ENCODE peak calls at places on chromosomes 4 and X, in four cellular contexts. E, P, S and I are unnamed samples.

GRCh38 chr4:153310793-153311192 is 33.7 kb upstream of the MND1 start:
- DNase-seq in E (no peak), P (no peak), S (no peak), I (no peak)

GRCh38 chr4:98670186-98670585 is 11.8 kb upstream of the TSPAN5 start:
- DNase-seq in E (no peak), P (no peak), S (no peak), I (no peak)

GRCh38 chr4:15740764-15741404 is 37.2 kb upstream of the CD38 start:
- DNase-seq in E (no peak), P (no peak), S (no peak), I (no peak)

GRCh38 chr4:10587697-10588096 is 96.9 kb downstream of the CLNK start:
- DNase-seq in E (no peak), P (no peak), S (no peak), I (no peak)

GRCh38 chr4:108060164-108060563 is 70.5 kb downstream of the HADH start:
- DNase-seq in E (no peak), P (peak), S (no peak), I (no peak)

GRCh38 chr4:10625130-10625529 is 59.4 kb downstream of the CLNK start:
- DNase-seq in E (no peak), P (no peak), S (no peak), I (no peak)

GRCh38 chrX:54386314-54386713 is 28.5 kb upstream of the WNK3 start:
- DNase-seq in E (no peak), P (peak), S (no peak), I (no peak)

GRCh38 chr4:108172780-108173598 is 4.3 kb upstream of the LEF1 start:
- DNase-seq in E (peak), P (no peak), S (no peak), I (peak)

GRCh38 chrX:41121766-41122165 is 36.5 kb downstream of the USP9X start:
- DNase-seq in E (no peak), P (no peak), S (no peak), I (no peak)

GRCh38 chrX:30643313-30643821 is 9.9 kb upstream of the GK start:
- DNase-seq in E (no peak), P (peak), S (no peak), I (no peak)

GRCh38 chr4:84920591-84920990 is 45.9 kb downstream of the WDFY3 start:
- DNase-seq in E (no peak), P (peak), S (no peak), I (no peak)

GRCh38 chr4:88006956-88007303 is 505 bp upstream of the PKD2 start:
- DNase-seq in E (no peak), P (no peak), S (no peak), I (no peak)

GRCh38 chrX:55312655-55313054 is 47.9 kb upstream of the PAGE3 start:
- DNase-seq in E (no peak), P (no peak), S (no peak), I (no peak)

GRCh38 chrX:119692241-119693031 is 532 bp downstream of the SEPTIN6 start:
- DNase-seq in E (peak), P (peak), S (no peak), I (no peak)

GRCh38 chrX:16807548-16807947 is 21.3 kb downstream of the TXLNG start:
- DNase-seq in E (no peak), P (peak), S (no peak), I (no peak)

GRCh38 chr4:141860974-141861373 is 224.6 kb downstream of the IL15 start:
- DNase-seq in E (no peak), P (no peak), S (no peak), I (no peak)

GRCh38 chrX:39946822-39947221 is 150.9 kb downstream of the BCOR start:
- DNase-seq in E (no peak), P (peak), S (no peak), I (no peak)

GRCh38 chrX:133444952-133445831 is 29.9 kb upstream of the GPC4 start:
- DNase-seq in E (no peak), P (no peak), S (no peak), I (no peak)

GRCh38 chr4:141898336-141898735 is 262.0 kb downstream of the IL15 start:
- DNase-seq in E (no peak), P (no peak), S (no peak), I (no peak)

GRCh38 chr4:113116414-113117345 is 67.2 kb downstream of the ANK2 start:
- DNase-seq in E (no peak), P (no peak), S (no peak), I (no peak)

GRCh38 chr4:57403591-57403990 is 293.4 kb upstream of the IGFBP7 start:
- DNase-seq in E (no peak), P (no peak), S (no peak), I (no peak)

GRCh38 chr4:188107931-188108843 is 1.2 kb downstream of the TRIML2 start:
- DNase-seq in E (no peak), P (peak), S (no peak), I (peak)

GRCh38 chrX:8726031-8726652 is 5.8 kb downstream of the ANOS1 start:
- DNase-seq in E (no peak), P (no peak), S (no peak), I (no peak)

GRCh38 chr4:65623509-65623908 is 46.8 kb downstream of the EPHA5 start:
- DNase-seq in E (no peak), P (peak), S (no peak), I (no peak)

GRCh38 chrX:115957862-115958490 is 212.6 kb upstream of the AGTR2 start:
- DNase-seq in E (no peak), P (no peak), S (no peak), I (no peak)

GRCh38 chr4:118158946-118159345 is 124.7 kb downstream of the NDST3 start:
- DNase-seq in E (no peak), P (no peak), S (no peak), I (no peak)

GRCh38 chr4:82372874-82373815 is 646 bp downstream of the HNRNPD start:
- DNase-seq in E (peak), P (peak), S (peak), I (peak)

GRCh38 chr4:7282786-7283185 is 90.4 kb downstream of the SORCS2 start:
- DNase-seq in E (no peak), P (no peak), S (no peak), I (no peak)

GRCh38 chr4:6142511-6142910 is 57.8 kb downstream of the JAKMIP1 start:
- DNase-seq in E (no peak), P (no peak), S (no peak), I (no peak)

GRCh38 chr4:151484396-151485102 is 75.6 kb downstream of the FHIP1A start:
- DNase-seq in E (no peak), P (peak), S (no peak), I (peak)

GRCh38 chrX:68433155-68433980 is at the start of gene OPHN1:
- DNase-seq in E (peak), P (peak), S (no peak), I (peak)

DNA sequence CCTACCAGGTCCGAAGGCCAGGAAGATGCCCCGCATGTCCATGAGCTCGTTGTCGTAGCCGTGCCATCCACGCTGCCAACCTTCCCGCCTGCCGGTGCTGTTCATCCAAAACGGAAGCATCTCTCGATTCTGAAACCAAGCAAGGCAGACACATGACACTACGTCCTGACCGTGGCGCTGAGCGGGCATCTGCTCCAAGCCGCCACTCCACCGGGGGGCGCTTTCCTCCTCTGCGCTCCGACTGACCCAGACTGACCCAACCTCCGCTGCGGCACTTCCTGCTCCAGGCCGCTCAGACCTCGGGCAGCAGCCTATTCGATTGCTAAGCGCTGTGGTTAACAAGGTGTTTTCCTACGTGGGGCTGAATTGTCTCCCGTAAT is 120.4 kb downstream of the ENPP6 start:
- DNase-seq in E (peak), P (no peak), S (no peak), I (peak)
- TF ChIP-seq CHD1 in E (no peak), P (no peak), S (no peak), I (no peak)

GRCh38 chr4:36267491-36268254 is 13.7 kb upstream of the DTHD1 start:
- DNase-seq in E (no peak), P (no peak), S (no peak), I (no peak)
- TF ChIP-seq CHD1 in E (no peak), P (no peak), S (no peak), I (no peak)

DNA sequence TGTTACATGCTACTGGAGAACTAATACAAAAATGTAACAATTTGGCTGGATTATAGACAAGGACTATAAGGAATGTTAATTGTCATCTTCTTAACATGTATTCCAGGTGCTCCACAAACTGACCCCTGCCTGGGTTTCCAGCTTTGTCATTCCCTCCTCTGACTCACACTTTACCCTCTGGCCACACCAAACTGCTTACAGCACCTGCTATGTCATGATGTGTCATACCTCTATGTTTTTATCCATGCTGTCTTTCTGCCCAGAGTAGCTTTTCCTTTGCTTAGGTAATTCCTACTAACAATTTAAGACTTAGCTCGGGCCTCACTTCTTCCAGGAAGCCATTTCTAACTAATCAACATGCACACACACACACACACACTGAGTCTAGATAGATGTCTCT is 14.0 kb upstream of the SHROOM4 start:
- DNase-seq in E (no peak), P (peak), S (no peak), I (no peak)
- TF ChIP-seq CHD1 in E (no peak), P (no peak), S (no peak), I (no peak)

GRCh38 chr4:168183717-168184571 is 91.6 kb downstream of the ANXA10 start:
- DNase-seq in E (no peak), P (peak), S (peak), I (no peak)
- TF ChIP-seq CHD1 in E (no peak), P (no peak), S (no peak), I (no peak)

DNA sequence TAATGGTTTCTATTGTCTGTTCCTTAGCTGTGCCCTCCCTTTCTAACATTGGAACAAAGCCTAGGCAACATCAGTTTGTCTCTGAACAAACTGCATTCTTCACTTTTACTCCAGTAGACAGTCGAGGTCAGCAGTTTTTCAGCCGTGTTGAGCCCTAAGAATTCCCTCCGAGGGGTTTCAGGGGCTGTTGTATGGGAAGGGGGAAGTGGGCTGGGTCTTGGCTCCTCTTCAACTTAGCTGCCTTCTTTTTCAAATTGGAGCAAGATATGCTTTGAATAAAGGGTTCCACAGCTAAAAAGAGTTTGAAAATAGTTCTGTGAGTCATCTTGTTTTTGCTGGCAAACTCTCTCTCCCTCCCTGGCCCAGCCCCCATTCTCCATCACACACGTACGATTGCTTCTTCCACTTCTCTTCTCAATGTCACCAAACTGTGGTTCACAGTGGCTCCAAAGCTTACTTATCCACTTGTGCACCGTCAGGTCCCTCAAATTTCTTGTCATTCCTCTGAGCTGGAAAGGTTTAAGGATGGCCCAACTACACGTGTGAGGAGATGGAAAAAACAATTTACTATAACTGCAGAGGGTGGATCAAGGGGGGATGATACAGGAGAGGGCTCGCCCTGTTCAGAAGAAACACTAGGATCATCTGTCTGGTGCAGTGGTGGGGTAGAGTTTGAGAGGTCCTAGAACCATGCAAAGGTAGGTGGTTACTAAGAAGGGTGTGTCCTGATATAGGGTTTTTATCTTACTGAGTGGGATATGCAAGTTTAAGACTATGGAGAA is 9.2 kb upstream of the MAML3 start:
- DNase-seq in E (no peak), P (peak), S (no peak), I (no peak)
- TF ChIP-seq CHD1 in E (no peak), P (no peak), S (no peak), I (no peak)

GRCh38 chr4:185265942-185266341 is 56.5 kb downstream of the SNX25 start:
- DNase-seq in E (no peak), P (peak), S (peak), I (no peak)
- TF ChIP-seq CHD1 in E (no peak), P (no peak), S (no peak), I (no peak)

DNA sequence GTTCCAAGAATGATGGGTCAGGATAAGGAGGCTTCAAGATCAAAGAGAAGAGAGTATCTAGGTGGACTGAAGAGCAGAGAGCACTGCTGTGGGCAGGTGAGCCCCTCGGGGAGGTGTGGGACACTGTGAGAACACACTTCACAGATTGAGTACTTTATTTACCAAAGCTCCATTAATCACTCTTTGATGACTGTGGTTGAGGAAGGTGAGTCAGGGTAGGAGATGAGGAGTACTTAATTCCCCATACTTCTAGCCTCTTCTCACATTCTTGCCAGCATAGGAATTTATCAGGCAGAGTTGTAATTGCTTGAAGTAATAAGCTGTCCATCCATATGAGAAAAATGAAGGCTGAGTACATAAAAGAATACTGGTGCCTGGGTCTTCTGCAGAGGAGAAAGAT is 375.3 kb downstream of the PCDH10 start:
- DNase-seq in E (no peak), P (no peak), S (no peak), I (no peak)
- TF ChIP-seq CHD1 in E (no peak), P (no peak), S (no peak), I (no peak)

DNA sequence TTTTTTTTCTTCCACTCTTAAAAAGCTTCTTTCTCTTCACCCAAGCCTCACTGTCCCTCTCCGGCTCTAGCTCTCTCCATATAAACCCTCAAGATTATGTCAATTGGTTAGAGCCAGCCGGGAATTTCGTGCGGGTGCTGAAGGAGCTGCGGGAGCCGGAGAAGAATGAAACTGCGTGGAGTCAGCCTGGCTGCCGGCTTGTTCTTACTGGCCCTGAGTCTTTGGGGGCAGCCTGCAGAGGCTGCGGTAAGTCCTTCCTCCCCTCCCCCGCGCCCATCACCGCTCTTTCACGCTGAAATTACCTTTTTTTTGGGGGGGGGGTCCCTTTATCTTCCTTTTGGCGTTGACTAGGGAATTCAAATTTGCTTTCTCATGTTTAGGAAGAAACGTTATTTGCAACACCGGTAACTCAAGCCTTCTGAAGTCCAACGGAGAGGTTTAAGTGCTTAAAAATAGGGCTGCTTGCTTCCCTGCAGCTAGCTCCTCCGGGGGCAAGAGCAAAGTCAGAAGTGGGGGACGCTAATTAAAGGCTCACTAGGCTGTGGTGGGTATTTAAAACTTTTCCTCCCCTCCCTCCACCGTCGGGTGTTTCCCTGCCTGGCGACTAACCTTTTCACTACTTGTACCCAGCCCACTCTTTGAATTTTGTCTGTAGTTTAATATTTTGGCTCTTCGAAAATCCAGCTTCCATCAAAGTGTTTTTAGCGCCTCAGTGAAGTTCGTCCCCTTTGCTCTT is 491 bp downstream of the COL4A5 start:
- DNase-seq in E (peak), P (peak), S (no peak), I (no peak)
- TF ChIP-seq CHD1 in E (no peak), P (no peak), S (no peak), I (no peak)